ENCODE peak calls at places on chromosomes 5 and 9, in nine cellular contexts. N, A, B, J, M, W, Z, C and V are unnamed samples.

GRCh38 chr9:79685576-79685975 is 113.8 kb downstream of the TLE4 start:
- DNase-seq in W (peak; percentile 49), B (peak; percentile 71), Z (peak; percentile 25), M (no peak), N (peak; percentile 35), J (no peak), C (no peak), A (no peak), V (peak; percentile 18)

GRCh38 chr5:168085321-168086040 is 206.0 kb upstream of the WWC1 start:
- DNase-seq in B (no peak), A (no peak), Z (no peak), M (no peak), J (no peak), W (no peak), N (no peak), C (peak; percentile 16), V (no peak)

GRCh38 chr9:115164511-115164974 is 46.6 kb upstream of the TNC start:
- DNase-seq in C (no peak), A (peak; percentile 93), Z (no peak), N (peak; percentile 65), M (no peak), J (no peak), B (peak; percentile 65), W (peak; percentile 61), V (peak; percentile 30)

GRCh38 chr5:112762113-112762810 is 24.6 kb downstream of the APC start:
- DNase-seq in J (no peak), N (peak; percentile 56), W (no peak), C (no peak), M (no peak), A (peak; percentile 68), B (peak; percentile 49), Z (no peak), V (peak; percentile 20)

GRCh38 chr5:168365581-168366081 is 74.2 kb downstream of the WWC1 start:
- DNase-seq in A (peak; percentile 75), C (no peak), Z (peak; percentile 29), B (peak; percentile 18), N (peak; percentile 57), J (no peak), W (peak; percentile 85), M (no peak), V (peak; percentile 92)

GRCh38 chr5:175922192-175922885 is 45.8 kb downstream of the THOC3 start:
- DNase-seq in Z (peak; percentile 96), A (peak; percentile 95), B (peak; percentile 98), N (peak; percentile 93), C (no peak), M (no peak), J (no peak), W (peak; percentile 46), V (peak; percentile 40)

GRCh38 chr5:1666812-1667588 is 132.6 kb downstream of the MRPL36 start:
- DNase-seq in J (peak; percentile 89), Z (no peak), M (peak; percentile 38), C (no peak), A (peak; percentile 44), N (no peak), B (no peak), W (no peak), V (no peak)

GRCh38 chr5:93611900-93612898 is 29.2 kb downstream of the NR2F1 start:
- DNase-seq in J (peak; percentile 82), M (no peak), A (peak; percentile 35), W (peak; percentile 12), N (no peak), Z (no peak), C (no peak), B (peak; percentile 63), V (no peak)

GRCh38 chr9:128249558-128249913 is 26.3 kb downstream of the GOLGA2 start:
- DNase-seq in J (no peak), M (no peak), Z (no peak), N (no peak), B (no peak), W (no peak), C (no peak), A (no peak), V (no peak)

GRCh38 chr9:128250839-128251558 is 24.8 kb downstream of the GOLGA2 start:
- DNase-seq in A (no peak), C (no peak), Z (no peak), M (no peak), J (no peak), B (no peak), W (no peak), N (no peak), V (no peak)

GRCh38 chr9:128251701-128252100 is 24.1 kb downstream of the GOLGA2 start:
- DNase-seq in J (no peak), W (no peak), Z (no peak), C (no peak), A (no peak), M (no peak), B (no peak), N (peak; percentile 28), V (no peak)

GRCh38 chr9:128252317-128253139 is 23.3 kb downstream of the GOLGA2 start:
- DNase-seq in B (no peak), J (no peak), C (no peak), W (no peak), M (no peak), Z (no peak), N (no peak), A (no peak), V (no peak)

DNA sequence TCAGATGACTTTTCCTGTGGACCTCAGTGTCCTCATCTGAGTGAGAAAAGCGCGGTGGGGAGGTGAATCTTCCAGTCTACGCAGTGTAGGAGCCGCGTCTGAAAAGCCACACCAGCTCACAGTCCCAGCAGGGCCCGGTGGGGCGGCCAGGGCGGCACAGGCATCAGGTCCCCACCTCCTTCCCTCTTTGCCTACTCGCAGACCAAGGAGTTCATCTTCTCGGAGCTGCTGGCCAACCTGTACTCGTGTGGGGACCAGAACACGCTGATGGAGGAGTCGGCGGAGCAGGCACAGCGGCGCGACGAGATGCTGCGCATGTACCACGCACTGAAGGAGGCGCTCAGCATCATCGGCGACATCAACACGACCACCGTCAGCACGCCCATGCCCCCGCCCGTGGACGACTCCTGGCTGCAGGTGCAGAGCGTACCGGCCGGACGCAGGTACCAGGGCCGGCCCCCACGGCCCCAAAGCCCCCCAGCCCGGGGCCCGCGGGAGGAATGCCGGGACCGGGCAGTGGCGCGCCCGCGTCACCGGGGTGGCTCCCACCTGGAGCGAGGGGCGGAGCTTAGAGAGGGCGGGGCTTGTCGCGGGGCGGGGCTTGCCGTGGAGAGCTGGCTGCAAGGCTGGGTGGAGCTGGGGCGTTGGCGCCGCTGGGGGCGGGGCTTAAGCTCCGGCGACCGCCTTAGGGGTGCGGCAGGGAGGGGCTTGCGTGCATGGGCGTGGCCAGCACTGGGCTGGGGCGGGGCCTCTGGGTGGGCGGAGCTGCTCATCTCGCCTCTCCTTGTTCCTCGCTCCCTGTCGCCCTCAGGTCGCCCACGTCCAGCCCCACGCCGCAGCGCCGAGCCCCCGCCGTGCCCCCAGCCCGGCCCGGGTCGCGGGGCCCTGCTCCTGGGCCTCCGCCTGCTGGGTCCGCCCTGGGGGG is 25.6 kb downstream of the GOLGA2 start:
- DNase-seq in J (peak; percentile 99), C (peak; percentile 65), M (peak; percentile 92), B (peak; percentile 82), Z (no peak), N (peak; percentile 50), W (peak; percentile 86), A (peak; percentile 57), V (peak; percentile 71)
- H3K4me3 ChIP-seq in J (peak overlapping the region; percentile 55), C (no peak overlapping the region), M (peak overlapping the region; percentile 67), B (peak overlapping the region; percentile 34), Z (no peak overlapping the region), N (no peak overlapping the region), W (peak overlapping the region; percentile 64), A (no peak overlapping the region), V (peak overlapping the region; percentile 60)

GRCh38 chr5:37723147-37723961 is 116.5 kb downstream of the GDNF start:
- DNase-seq in Z (no peak), M (no peak), W (no peak), C (no peak), J (no peak), N (no peak), B (peak; percentile 60), A (peak; percentile 42), V (no peak)

GRCh38 chr5:37725185-37725584 is 114.7 kb downstream of the GDNF start:
- DNase-seq in J (no peak), W (no peak), N (no peak), B (no peak), A (no peak), Z (no peak), C (no peak), M (no peak), V (no peak)

GRCh38 chr5:37722236-37723146 is 117.3 kb downstream of the GDNF start:
- DNase-seq in W (peak; percentile 96), J (no peak), A (peak; percentile 96), B (peak; percentile 98), C (no peak), M (no peak), Z (peak; percentile 91), N (peak; percentile 88), V (peak; percentile 74)

GRCh38 chr5:37727238-37727637 is 112.6 kb downstream of the GDNF start:
- DNase-seq in J (no peak), N (no peak), A (no peak), M (no peak), W (no peak), C (no peak), B (no peak), Z (no peak), V (no peak)

GRCh38 chr5:37724395-37725125 is 115.3 kb downstream of the GDNF start:
- DNase-seq in N (no peak), C (no peak), B (peak; percentile 44), A (peak; percentile 66), M (no peak), W (no peak), Z (no peak), J (no peak), V (no peak)
- TF ChIP-seq CTCF in N (no peak), C (no peak), B (peak; percentile 8), A (peak; percentile 19), M (no peak), W (no peak), Z (peak; percentile 19), J (no peak), V (no peak)

GRCh38 chr5:159123189-159123588 is 23.5 kb upstream of the EBF1 start:
- DNase-seq in J (no peak), M (no peak), C (no peak), N (no peak), W (no peak), A (no peak), Z (no peak), B (no peak), V (no peak)

GRCh38 chr5:159123700-159124099 is 24.0 kb upstream of the EBF1 start:
- DNase-seq in W (no peak), M (no peak), J (no peak), Z (no peak), A (no peak), B (no peak), C (no peak), N (no peak), V (no peak)

GRCh38 chr5:159121061-159121460 is 21.3 kb upstream of the EBF1 start:
- DNase-seq in W (no peak), N (no peak), J (no peak), B (no peak), C (no peak), A (no peak), M (no peak), Z (no peak), V (no peak)

GRCh38 chr5:159120446-159120845 is 20.7 kb upstream of the EBF1 start:
- DNase-seq in M (no peak), B (no peak), Z (no peak), J (no peak), C (no peak), A (no peak), N (no peak), W (no peak), V (no peak)
- H3K4me3 ChIP-seq in M (no peak overlapping the region), B (no peak overlapping the region), Z (no peak overlapping the region), J (no peak overlapping the region), C (no peak overlapping the region), A (no peak overlapping the region), N (no peak overlapping the region), W (no peak overlapping the region), V (no peak overlapping the region)

DNA sequence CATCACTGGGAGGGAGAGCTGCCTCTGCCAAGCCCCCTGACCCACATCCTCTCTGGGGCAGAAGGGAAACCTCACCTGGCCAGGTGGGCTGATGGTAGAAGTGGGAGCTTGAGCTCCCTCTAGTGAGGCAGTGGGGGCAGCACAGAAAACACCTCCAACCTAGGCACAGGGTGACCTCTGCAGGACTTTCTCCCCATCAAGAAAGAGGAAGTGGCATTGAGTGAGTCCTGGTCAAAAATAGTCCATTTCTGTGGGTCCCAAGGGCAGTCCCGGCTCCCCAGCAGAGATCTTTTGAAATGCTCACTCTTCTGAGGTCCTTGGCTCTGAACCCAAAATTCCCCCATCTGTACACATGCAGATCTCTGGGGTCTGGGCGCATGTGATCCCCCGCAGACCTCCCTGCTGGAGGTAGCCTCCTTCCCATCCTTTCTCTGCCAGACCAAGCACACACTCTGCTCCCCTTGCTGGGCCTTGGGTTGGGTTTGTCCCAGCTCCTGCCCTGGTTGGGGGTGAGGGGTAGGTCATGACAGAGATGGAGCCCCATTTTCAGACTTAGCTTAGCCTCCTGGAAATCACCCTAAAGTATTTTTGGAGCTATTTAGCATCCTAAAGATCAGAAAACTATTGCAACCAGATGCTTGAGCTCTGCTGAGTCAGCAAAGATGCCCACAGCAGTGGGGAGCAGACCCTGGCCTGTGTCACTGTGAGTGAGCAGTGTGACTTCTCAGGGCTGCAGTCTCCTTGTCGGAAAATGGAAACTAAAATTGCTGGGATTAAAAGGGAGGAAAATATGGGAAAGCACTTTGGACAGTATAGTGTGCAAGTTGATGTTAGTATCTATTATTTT is 41.6 kb upstream of the LCP2 start:
- DNase-seq in J (no peak), Z (no peak), B (no peak), M (peak; percentile 64), C (no peak), N (no peak), W (no peak), A (no peak), V (peak; percentile 3)
- TF ChIP-seq CTCF in J (peak; percentile 64), Z (no peak), B (no peak), M (peak; percentile 81), C (peak; percentile 37), N (no peak), W (peak; percentile 45), A (no peak), V (peak; percentile 67)